ENCODE peak calls at places on chromosomes 2 and 18, in seven cellular contexts. N is natural killer cell treated with Interleukin-12 subunit alpha and Interleukin-12 subunit beta and Interleukin-15 and Interleukin-18, amount 100 ng/mL, for 72 hours; H is amniotic stem cell; K is trophoblast cell; O is T-cell; X is neural progenitor cell; Z is NCI-H1092 treated with DMSO at 0.1 percent for 48 hours. B is an unnamed sample.

GRCh38 chr2:201261471-201261870 is 1.1 kb downstream of the CASP8 start:
- DNase-seq in N (peak), H (no peak), K (no peak), O (peak), X (no peak), Z (no peak), B (no peak)

GRCh38 chr2:126707191-126707590 is 51.2 kb downstream of the GYPC start:
- DNase-seq in N (no peak), H (no peak), K (no peak), O (no peak), X (no peak), Z (no peak), B (no peak)

GRCh38 chr2:219514196-219514761 is at the start of gene ASIC4:
- DNase-seq in N (no peak), H (no peak), K (peak), O (no peak), X (peak), Z (peak), B (no peak)

GRCh38 chr2:10235099-10235908 is 67.4 kb upstream of the HPCAL1 start:
- DNase-seq in N (peak), H (no peak), K (peak), O (no peak), X (no peak), Z (no peak), B (no peak)

GRCh38 chr18:13239557-13239956 is 21.0 kb downstream of the LDLRAD4 start:
- DNase-seq in N (no peak), H (no peak), K (no peak), O (no peak), X (peak), Z (no peak), B (no peak)

GRCh38 chr18:9708057-9708881 is at the start of gene RAB31:
- DNase-seq in N (peak), H (peak), K (peak), O (no peak), X (peak), Z (peak), B (peak)

GRCh38 chr2:235960011-235960715 is 208.0 kb downstream of the GBX2 start:
- DNase-seq in N (no peak), H (no peak), K (no peak), O (no peak), X (no peak), Z (no peak), B (no peak)

GRCh38 chr2:130877258-130877657 is 40.5 kb downstream of the ARHGEF4 start:
- DNase-seq in N (no peak), H (no peak), K (no peak), O (no peak), X (no peak), Z (no peak), B (no peak)

GRCh38 chr2:239544846-239545465 is 144.1 kb upstream of the HDAC4 start:
- DNase-seq in N (peak), H (no peak), K (no peak), O (peak), X (no peak), Z (no peak), B (no peak)

GRCh38 chr2:27033253-27033852 is 588 bp downstream of the TMEM214 start:
- DNase-seq in N (no peak), H (no peak), K (no peak), O (no peak), X (no peak), Z (no peak), B (no peak)

GRCh38 chr2:226903179-226903578 is 67.3 kb downstream of the RHBDD1 start:
- DNase-seq in N (no peak), H (peak), K (peak), O (no peak), X (no peak), Z (no peak), B (peak)

GRCh38 chr2:200786826-200787225 is 24.9 kb upstream of the BZW1 start:
- DNase-seq in N (no peak), H (peak), K (peak), O (no peak), X (no peak), Z (no peak), B (no peak)

GRCh38 chr2:13522917-13523821 is 806.4 kb downstream of the TRIB2 start:
- DNase-seq in N (no peak), H (no peak), K (peak), O (no peak), X (no peak), Z (no peak), B (no peak)

GRCh38 chr2:112646102-112646719 is 472 bp downstream of the SLC20A1 start:
- DNase-seq in N (no peak), H (no peak), K (no peak), O (no peak), X (peak), Z (peak), B (no peak)

GRCh38 chr2:47002480-47003381 is 87.1 kb upstream of the MCFD2 start:
- DNase-seq in N (no peak), H (no peak), K (peak), O (no peak), X (peak), Z (peak), B (no peak)

GRCh38 chr18:37328946-37329719 is 236.5 kb downstream of the CELF4 start:
- DNase-seq in N (no peak), H (no peak), K (no peak), O (no peak), X (no peak), Z (no peak), B (no peak)

GRCh38 chr18:9474103-9474982 is 970 bp upstream of the RALBP1 start:
- DNase-seq in N (no peak), H (peak), K (peak), O (no peak), X (peak), Z (peak), B (peak)

GRCh38 chr2:113700186-113700841 is 56.1 kb downstream of the SLC35F5 start:
- DNase-seq in N (peak), H (no peak), K (peak), O (peak), X (no peak), Z (no peak), B (peak)

GRCh38 chr2:62014102-62014501 is 108.6 kb downstream of the COMMD1 start:
- DNase-seq in N (no peak), H (peak), K (no peak), O (no peak), X (peak), Z (peak), B (no peak)

GRCh38 chr2:24820175-24820513 is 26.9 kb downstream of the CENPO start:
- DNase-seq in N (no peak), H (no peak), K (no peak), O (no peak), X (no peak), Z (no peak), B (no peak)

GRCh38 chr2:45888167-45888566 is 236.7 kb downstream of the PRKCE start:
- DNase-seq in N (no peak), H (no peak), K (no peak), O (no peak), X (no peak), Z (no peak), B (no peak)

GRCh38 chr2:189580662-189581353 is at the start of gene SLC40A1:
- DNase-seq in N (no peak), H (peak), K (peak), O (peak), X (peak), Z (peak), B (no peak)

GRCh38 chr18:58194028-58194427 is 150.0 kb downstream of the NEDD4L start:
- DNase-seq in N (no peak), H (no peak), K (no peak), O (no peak), X (peak), Z (peak), B (no peak)

GRCh38 chr18:67199993-67200617 is 316.4 kb downstream of the DSEL start:
- DNase-seq in N (no peak), H (no peak), K (peak), O (no peak), X (peak), Z (peak), B (no peak)

GRCh38 chr18:3333056-3333720 is 71.3 kb downstream of the MYL12B start:
- DNase-seq in N (no peak), H (no peak), K (no peak), O (no peak), X (no peak), Z (no peak), B (no peak)

GRCh38 chr2:658426-658825 is 18.8 kb downstream of the TMEM18 start:
- DNase-seq in N (no peak), H (no peak), K (no peak), O (no peak), X (no peak), Z (no peak), B (no peak)

GRCh38 chr2:234032301-234032856 is 18.1 kb upstream of the SPP2 start:
- DNase-seq in N (no peak), H (no peak), K (no peak), O (peak), X (no peak), Z (no peak), B (no peak)

GRCh38 chr2:172613035-172613434 is 57.1 kb downstream of the PDK1 start:
- DNase-seq in N (no peak), H (no peak), K (peak), O (no peak), X (peak), Z (no peak), B (no peak)

GRCh38 chr2:177164584-177165052 is 48.0 kb upstream of the HNRNPA3 start:
- DNase-seq in N (peak), H (peak), K (peak), O (peak), X (peak), Z (peak), B (no peak)

GRCh38 chr2:84904717-84905174 is 710 bp upstream of the TMSB10 start:
- DNase-seq in N (no peak), H (peak), K (peak), O (no peak), X (peak), Z (no peak), B (no peak)

GRCh38 chr18:22348521-22349316 is 69.0 kb downstream of the CTAGE1 start:
- DNase-seq in N (no peak), H (no peak), K (peak), O (no peak), X (peak), Z (no peak), B (no peak)

GRCh38 chr2:132426621-132427020 is 10.0 kb downstream of the GPR39 start:
- DNase-seq in N (no peak), H (no peak), K (no peak), O (no peak), X (no peak), Z (no peak), B (no peak)

GRCh38 chr18:12750076-12750707 is 47.4 kb downstream of the PSMG2 start:
- DNase-seq in N (no peak), H (no peak), K (peak), O (no peak), X (no peak), Z (no peak), B (no peak)

GRCh38 chr18:73288813-73289212 is 421.0 kb upstream of the NETO1 start:
- DNase-seq in N (no peak), H (no peak), K (no peak), O (no peak), X (no peak), Z (no peak), B (no peak)

GRCh38 chr2:147945660-147946059 is 74.9 kb downstream of the ORC4 start:
- DNase-seq in N (no peak), H (no peak), K (no peak), O (no peak), X (peak), Z (no peak), B (no peak)

GRCh38 chr18:78915446-78916008 is 64.1 kb upstream of the SALL3 start:
- DNase-seq in N (no peak), H (no peak), K (no peak), O (no peak), X (no peak), Z (no peak), B (no peak)

GRCh38 chr18:67211646-67212045 is 304.9 kb downstream of the DSEL start:
- DNase-seq in N (no peak), H (no peak), K (no peak), O (no peak), X (no peak), Z (no peak), B (no peak)

GRCh38 chr2:209512951-209513350 is 89.1 kb downstream of the MAP2 start:
- DNase-seq in N (no peak), H (no peak), K (no peak), O (no peak), X (no peak), Z (no peak), B (no peak)

GRCh38 chr2:80589070-80589469 is 284.5 kb upstream of the LRRTM1 start:
- DNase-seq in N (no peak), H (no peak), K (no peak), O (no peak), X (no peak), Z (no peak), B (no peak)

B was measured in H54.